ENCODE peak calls at places on chromosomes 13 and 19, in eight cellular contexts. F is NCI-H187; L is foreskin fibroblast; O is fibroblast of lung; M is epithelial cell of esophagus; X is cerebellar nuclear complex; K is H1; Y is stimulated activated CD4-positive, alpha-beta T cell treated with anti-CD3 and anti-CD28 coated beads, Interleukin-1b, Interleukin-23, amount 100 ng/mL, for 24 hours. W is an unnamed sample.

GRCh38 chr13:33606692-33607091 is 211.3 kb upstream of the RFC3 start:
- DNase-seq in F (no peak), L (peak), O (no peak), M (peak), X (no peak), K (peak), Y (no peak), W (peak)

GRCh38 chr19:29004796-29005195 is 208.2 kb downstream of the UQCRFS1 start:
- DNase-seq in F (no peak), L (no peak), O (no peak), M (no peak), X (no peak), K (no peak), Y (no peak), W (no peak)

GRCh38 chr19:18049390-18049789 is 37.3 kb downstream of the IL12RB1 start:
- DNase-seq in F (no peak), L (no peak), O (peak), M (no peak), X (no peak), K (no peak), Y (no peak), W (no peak)

GRCh38 chr13:33032037-33032625 is 15.9 kb downstream of the KL start:
- DNase-seq in F (no peak), L (peak), O (no peak), M (no peak), X (no peak), K (no peak), Y (no peak), W (no peak)

GRCh38 chr13:27635256-27635655 is 13.6 kb downstream of the POLR1D start:
- DNase-seq in F (no peak), L (no peak), O (no peak), M (peak), X (no peak), K (no peak), Y (no peak), W (no peak)

GRCh38 chr19:51097166-51097736 is 11.0 kb downstream of the CTU1 start:
- DNase-seq in F (no peak), L (peak), O (peak), M (peak), X (no peak), K (no peak), Y (peak), W (peak)

GRCh38 chr19:43594710-43595604 is 977 bp downstream of the IRGQ start:
- DNase-seq in F (peak), L (peak), O (peak), M (peak), X (no peak), K (no peak), Y (peak), W (peak)

GRCh38 chr13:76048675-76049396 is 412.7 kb downstream of the LMO7 start:
- DNase-seq in F (no peak), L (no peak), O (no peak), M (no peak), X (no peak), K (no peak), Y (no peak), W (peak)

GRCh38 chr19:38596057-38596981 is 21.4 kb downstream of the MAP4K1 start:
- DNase-seq in F (peak), L (no peak), O (no peak), M (peak), X (no peak), K (peak), Y (peak), W (peak)

GRCh38 chr13:51858433-51859247 is 3.1 kb upstream of the CCDC70 start:
- DNase-seq in F (no peak), L (no peak), O (no peak), M (peak), X (no peak), K (no peak), Y (no peak), W (no peak)

GRCh38 chr19:4010808-4011110 is 3.2 kb downstream of the PIAS4 start:
- DNase-seq in F (no peak), L (no peak), O (no peak), M (no peak), X (no peak), K (no peak), Y (no peak), W (peak)

GRCh38 chr13:73336789-73337188 is 278.0 kb downstream of the KLF5 start:
- DNase-seq in F (no peak), L (no peak), O (peak), M (peak), X (no peak), K (no peak), Y (no peak), W (no peak)

GRCh38 chr13:23470706-23471610 is 37.5 kb upstream of the SACS start:
- DNase-seq in F (no peak), L (peak), O (no peak), M (no peak), X (no peak), K (no peak), Y (no peak), W (no peak)

GRCh38 chr13:52852444-52852843 is 4.0 kb upstream of the PCDH8 start:
- DNase-seq in F (no peak), L (no peak), O (no peak), M (no peak), X (no peak), K (no peak), Y (no peak), W (no peak)

GRCh38 chr13:27953671-27954405 is 15.3 kb downstream of the CDX2 start:
- DNase-seq in F (peak), L (peak), O (peak), M (peak), X (no peak), K (no peak), Y (peak), W (peak)